ENCODE peak calls at places on chromosome 16, in four cellular contexts. I, P, C and M are unnamed samples.

GRCh38 chr16:87254271-87254670 is 62.9 kb downstream of the C16orf95 start:
- DNase-seq in I (no peak), P (no peak), C (no peak), M (no peak)

GRCh38 chr16:89072216-89073130 is 21.2 kb upstream of the ACSF3 start:
- DNase-seq in C (no peak), P (peak), I (peak), M (no peak)

GRCh38 chr16:87338155-87338765 is 21.1 kb upstream of the C16orf95 start:
- DNase-seq in I (no peak), P (no peak), C (no peak), M (no peak)

GRCh38 chr16:57070424-57070823 is 22.0 kb upstream of the CPNE2 start:
- DNase-seq in C (no peak), P (no peak), I (no peak), M (no peak)

GRCh38 chr16:70646260-70647241 is at the start of gene IL34:
- DNase-seq in I (peak), C (no peak), P (peak), M (no peak)

GRCh38 chr16:88357306-88358032 is 25.3 kb upstream of the ZNF469 start:
- DNase-seq in C (no peak), P (no peak), I (no peak), M (no peak)

GRCh38 chr16:85448557-85449194 is 164.4 kb upstream of the GSE1 start:
- DNase-seq in I (peak), P (peak), C (no peak), M (no peak)

GRCh38 chr16:62034236-62035114 is 1.8 kb downstream of the CDH8 start:
- DNase-seq in C (no peak), P (no peak), I (peak), M (no peak)

GRCh38 chr16:66250686-66251405 is 115.6 kb upstream of the CDH5 start:
- DNase-seq in C (no peak), I (no peak), P (no peak), M (peak)

GRCh38 chr16:54212893-54213292 is 73.7 kb downstream of the IRX3 start:
- DNase-seq in P (no peak), C (no peak), I (no peak), M (no peak)

GRCh38 chr16:28538733-28539596 is at the start of gene NUPR1:
- DNase-seq in I (no peak), C (peak), P (no peak), M (peak)

GRCh38 chr16:68779891-68780290 is 42.8 kb downstream of the CDH1 start:
- DNase-seq in P (peak), C (no peak), I (no peak), M (no peak)

GRCh38 chr16:16166952-16167351 is 56.3 kb downstream of the ABCC6 start:
- DNase-seq in C (no peak), P (no peak), I (no peak), M (no peak)

GRCh38 chr16:65889533-65889966 is 476.9 kb upstream of the CDH5 start:
- DNase-seq in I (no peak), C (peak), P (peak), M (no peak)

GRCh38 chr16:70163596-70163995 is 10.0 kb upstream of the CLEC18C start:
- DNase-seq in P (no peak), I (no peak), C (peak), M (peak)

GRCh38 chr16:59259074-59259963 is 525.2 kb upstream of the GOT2 start:
- DNase-seq in C (no peak), I (no peak), P (no peak), M (no peak)

GRCh38 chr16:30585022-30585399 is 486 bp downstream of the ZNF785 start:
- DNase-seq in I (peak), P (peak), C (peak), M (no peak)

GRCh38 chr16:26330654-26331053 is 638.9 kb downstream of the HS3ST4 start:
- DNase-seq in C (no peak), I (no peak), P (no peak), M (no peak)

GRCh38 chr16:4358831-4359561 is 7.9 kb upstream of the PAM16 start:
- DNase-seq in I (peak), C (peak), P (peak), M (peak)

GRCh38 chr16:57479422-57480126 is 6.7 kb downstream of the DOK4 start:
- DNase-seq in P (no peak), I (no peak), C (peak), M (peak)

GRCh38 chr16:2912330-2913199 is 834 bp downstream of the FLYWCH1 start:
- DNase-seq in C (no peak), I (peak), P (peak), M (no peak)

GRCh38 chr16:11406177-11406560 is 60.9 kb downstream of the RMI2 start:
- DNase-seq in C (no peak), I (no peak), P (no peak), M (no peak)

GRCh38 chr16:4346205-4346781 is 4.8 kb downstream of the PAM16 start:
- DNase-seq in P (peak), C (no peak), I (peak), M (no peak)

GRCh38 chr16:31452631-31453106 is 6.6 kb upstream of the ARMC5 start:
- DNase-seq in C (no peak), P (no peak), I (no peak), M (no peak)

GRCh38 chr16:74107795-74108610 is 188.6 kb upstream of the PSMD7 start:
- DNase-seq in P (no peak), I (peak), C (peak), M (no peak)

GRCh38 chr16:89363621-89364393 is 126.6 kb downstream of the ANKRD11 start:
- DNase-seq in I (peak), P (no peak), C (no peak), M (no peak)

GRCh38 chr16:49396206-49396720 is 22.7 kb downstream of the C16orf78 start:
- DNase-seq in C (no peak), I (no peak), P (no peak), M (no peak)

GRCh38 chr16:81442220-81442908 is 2.2 kb upstream of the CMIP start:
- DNase-seq in C (no peak), P (no peak), I (no peak), M (no peak)

GRCh38 chr16:1037934-1038257 is 34.7 kb upstream of the SSTR5 start:
- DNase-seq in P (no peak), I (no peak), C (no peak), M (no peak)

GRCh38 chr16:2967211-2967631 is 1.9 kb upstream of the PAQR4 start:
- DNase-seq in P (no peak), I (no peak), C (no peak), M (no peak)

GRCh38 chr16:972316-973002 is 1.7 kb upstream of the LMF1 start:
- DNase-seq in P (no peak), I (no peak), C (no peak), M (no peak)

GRCh38 chr16:54930034-54930938 is at the start of gene IRX5:
- DNase-seq in C (peak), P (peak), I (peak), M (peak)

GRCh38 chr16:17515421-17516210 is 44.9 kb upstream of the XYLT1 start:
- DNase-seq in I (no peak), C (no peak), P (no peak), M (no peak)

GRCh38 chr16:65176603-65177002 is 54.7 kb upstream of the CDH11 start:
- DNase-seq in C (no peak), I (no peak), P (no peak), M (no peak)

GRCh38 chr16:9119795-9120194 is 28.4 kb downstream of the HAPSTR1 start:
- DNase-seq in P (no peak), I (no peak), C (no peak), M (no peak)

GRCh38 chr16:89574681-89575246 is 794 bp upstream of the CPNE7 start:
- DNase-seq in I (peak), C (peak), P (peak), M (no peak)

GRCh38 chr16:48408688-48409087 is 23.5 kb upstream of the SIAH1 start:
- DNase-seq in C (no peak), I (no peak), P (no peak), M (no peak)

GRCh38 chr16:85211247-85211910 is 99.1 kb upstream of the CIBAR2 start:
- DNase-seq in I (no peak), P (no peak), C (no peak), M (no peak)